ENCODE peak calls at places on chromosomes 13 and 19, in nine cellular contexts. I is SK-N-SH, G is A549, D is K562, T is HCT116, M is endothelial cell of umbilical vein, B is HepG2, V is GM12878, Q is H1. N is an unnamed sample.

GRCh38 chr19:13044160-13044853 is 49.0 kb downstream of the NFIX start:
- DNase-seq in D (no peak), B (no peak), V (no peak), T (no peak), I (no peak), Q (no peak), M (no peak), G (no peak), N (no peak)

GRCh38 chr19:6423499-6424189 is 967 bp downstream of the KHSRP start:
- DNase-seq in G (peak; percentile 36), T (no peak), Q (no peak), M (peak; percentile 57), V (no peak), D (peak; percentile 46), I (peak; percentile 65), B (peak; percentile 49), N (peak; percentile 57)

GRCh38 chr13:34462843-34463242 is 479.2 kb upstream of the NBEA start:
- DNase-seq in D (no peak), B (no peak), G (peak; percentile 41), M (peak; percentile 76), Q (no peak), I (no peak), T (peak; percentile 51), V (no peak), N (no peak)

GRCh38 chr19:51354103-51354741 is 12.0 kb downstream of the ETFB start:
- DNase-seq in T (no peak), V (no peak), M (no peak), G (no peak), I (no peak), B (peak; percentile 90), Q (no peak), D (peak; percentile 46), N (no peak)

GRCh38 chr13:110305949-110306339 is 1.0 kb downstream of the COL4A1 start:
- DNase-seq in I (no peak), Q (no peak), T (no peak), V (no peak), D (no peak), G (no peak), B (no peak), M (peak; percentile 60), N (no peak)

GRCh38 chr13:113090415-113090770 is 15.2 kb upstream of the F7 start:
- DNase-seq in G (no peak), D (peak; percentile 26), B (no peak), V (no peak), I (no peak), Q (peak; percentile 36), T (no peak), M (no peak), N (no peak)

GRCh38 chr13:97127842-97128241 is 94.3 kb upstream of the MBNL2 start:
- DNase-seq in G (no peak), M (no peak), I (no peak), V (no peak), D (no peak), Q (no peak), T (no peak), B (peak; percentile 40), N (no peak)

GRCh38 chr13:19961924-19962323 is 3.4 kb downstream of the ZMYM2 start:
- DNase-seq in D (no peak), T (no peak), I (no peak), M (no peak), Q (no peak), G (no peak), V (no peak), B (no peak), N (no peak)

GRCh38 chr19:41111750-41112295 is 2.4 kb upstream of the CYP2F1 start:
- DNase-seq in I (no peak), D (no peak), Q (no peak), M (no peak), B (no peak), V (no peak), T (no peak), G (no peak), N (no peak)

GRCh38 chr13:27770809-27771208 is 21.5 kb upstream of the GSX1 start:
- DNase-seq in G (peak; percentile 15), B (peak; percentile 42), M (peak; percentile 17), T (peak; percentile 31), V (no peak), I (peak; percentile 20), D (no peak), Q (no peak), N (peak; percentile 61)

GRCh38 chr19:5974721-5975387 is 3.1 kb downstream of the RANBP3 start:
- DNase-seq in Q (no peak), B (peak; percentile 93), I (no peak), M (no peak), G (no peak), D (no peak), V (peak; percentile 16), T (no peak), N (no peak)

GRCh38 chr19:2422951-2423880 is 4.2 kb downstream of the TIMM13 start:
- DNase-seq in I (no peak), V (no peak), D (no peak), B (no peak), G (no peak), Q (no peak), T (no peak), M (no peak), N (no peak)

GRCh38 chr13:20769091-20769490 is 4.7 kb downstream of the EEF1AKMT1 start:
- DNase-seq in Q (no peak), M (peak; percentile 94), G (no peak), I (no peak), D (no peak), V (no peak), T (no peak), B (no peak), N (no peak)

GRCh38 chr19:1489463-1489971 is 633 bp downstream of the PCSK4 start:
- DNase-seq in D (no peak), V (no peak), Q (no peak), T (no peak), I (peak; percentile 25), B (no peak), M (no peak), G (no peak), N (no peak)

GRCh38 chr13:45219938-45220375 is 19.1 kb upstream of the KCTD4 start:
- DNase-seq in G (peak; percentile 13), T (peak; percentile 94), V (no peak), M (peak; percentile 86), Q (no peak), B (no peak), I (no peak), D (no peak), N (peak; percentile 55)

GRCh38 chr19:3931041-3931440 is 1.8 kb upstream of the NMRK2 start:
- DNase-seq in V (no peak), T (no peak), D (no peak), I (peak; percentile 18), B (no peak), M (no peak), G (no peak), Q (no peak), N (no peak)

GRCh38 chr19:5452594-5453565 is 2.3 kb upstream of the ZNRF4 start:
- DNase-seq in Q (no peak), G (peak; percentile 46), B (peak; percentile 44), M (no peak), D (peak; percentile 87), I (peak; percentile 61), V (no peak), T (peak; percentile 78), N (peak; percentile 27)

DNA sequence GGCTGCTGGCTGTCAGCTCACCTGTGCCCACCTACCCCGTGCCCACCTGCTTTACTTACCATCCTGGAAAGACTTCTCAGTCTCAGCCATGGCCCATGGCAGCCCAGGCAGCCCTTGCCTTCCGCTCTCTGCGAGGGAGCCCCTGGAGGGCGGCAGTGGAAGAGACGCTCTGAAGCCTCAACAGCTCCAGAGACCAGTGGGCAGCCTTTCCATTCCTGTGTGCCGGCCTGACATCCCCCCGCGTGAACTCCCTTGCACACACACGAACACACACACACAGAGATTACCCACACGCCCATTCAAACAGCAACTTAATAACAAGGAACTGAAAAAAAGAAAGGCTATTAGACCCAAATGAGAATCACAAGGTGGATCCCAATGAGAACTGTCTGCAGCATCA is 14.2 kb upstream of the RASA3 start:
- DNase-seq in V (no peak), M (no peak), Q (no peak), T (no peak), I (peak; percentile 67), G (peak; percentile 21), D (no peak), B (no peak), N (no peak)
- TF ChIP-seq CTCF in V (peak; percentile 30), M (no peak), Q (peak; percentile 52), T (no peak), I (peak; percentile 22), G (no peak), D (peak; percentile 26), B (peak; percentile 33), N (no peak)

DNA sequence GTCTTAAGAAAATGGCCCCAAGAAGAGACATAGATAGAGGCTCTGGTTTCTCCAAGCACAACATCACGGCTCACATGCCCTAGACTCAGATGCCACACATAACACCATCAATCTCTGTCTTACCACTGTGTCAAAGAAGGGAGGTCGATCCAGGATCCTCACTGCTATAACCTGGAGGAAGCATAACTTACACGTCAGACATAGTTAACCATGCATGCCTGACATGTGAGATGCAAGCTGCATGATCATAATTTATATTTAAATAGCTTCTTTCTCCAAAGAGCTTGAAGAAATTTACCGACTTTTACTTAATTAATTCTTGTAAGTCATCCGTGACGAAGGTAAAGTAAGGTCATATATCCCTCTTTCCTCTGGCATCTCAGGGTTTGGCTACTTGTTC is 205.8 kb downstream of the LHFPL6 start:
- DNase-seq in D (no peak), T (no peak), I (no peak), Q (no peak), M (no peak), B (no peak), V (no peak), G (no peak), N (no peak)
- TF ChIP-seq MAX in D (no peak), T (no peak), I (no peak), Q (no peak), M (no peak), B (no peak), V (no peak), G (no peak), N (no peak)

DNA sequence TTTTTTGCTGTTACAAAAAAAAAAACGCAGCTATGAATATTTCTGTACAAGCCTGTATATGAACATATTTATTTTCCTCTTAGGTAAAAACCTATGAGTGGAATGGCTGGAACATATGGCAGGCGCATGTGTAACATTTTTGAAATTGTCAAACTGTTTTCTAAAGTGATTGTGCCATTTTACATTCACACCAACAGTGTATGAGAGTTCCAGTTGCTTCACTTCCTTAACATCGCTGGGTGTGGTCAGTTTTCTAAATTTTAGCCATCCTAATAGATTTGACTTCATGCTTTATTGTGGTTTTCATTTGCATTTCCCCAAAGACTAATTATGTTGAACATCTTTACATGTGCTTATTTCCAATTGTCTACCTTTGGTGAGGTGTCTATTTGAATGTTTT is 306.8 kb downstream of the KCNRG start:
- DNase-seq in V (no peak), M (no peak), D (no peak), T (no peak), B (no peak), G (no peak), I (no peak), Q (no peak), N (peak; percentile 69)
- H3K4me3 ChIP-seq in V (no peak overlapping the region), M (no peak overlapping the region), D (no peak overlapping the region), T (no peak overlapping the region), B (no peak overlapping the region), G (no peak overlapping the region), I (no peak overlapping the region), Q (no peak overlapping the region), N (no peak overlapping the region)

DNA sequence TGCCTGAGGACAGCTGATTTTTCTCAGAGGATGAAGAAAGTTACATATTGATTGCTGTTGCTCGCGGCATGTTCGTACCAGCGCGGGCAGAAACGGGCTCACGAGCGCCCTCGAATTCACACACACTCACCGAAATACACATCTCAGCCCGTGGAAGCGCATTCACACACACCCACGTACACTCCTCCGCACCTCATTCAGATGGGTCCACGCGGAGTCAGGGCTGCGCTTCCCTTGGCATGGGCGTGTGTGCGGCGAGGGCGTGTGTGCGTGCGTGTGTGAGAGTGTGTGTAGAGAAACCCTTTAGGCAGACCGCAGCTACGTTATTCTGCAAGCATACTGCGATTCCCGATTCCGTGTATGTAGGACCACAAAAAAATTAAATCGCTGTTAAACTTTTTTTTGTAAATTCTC is 2.1 kb upstream of the PCDH17 start:
- DNase-seq in I (peak; percentile 32), D (no peak), T (no peak), Q (no peak), V (no peak), G (no peak), B (no peak), M (no peak), N (no peak)
- TF ChIP-seq CTCF in I (no peak), D (no peak), T (no peak), Q (no peak), V (no peak), G (no peak), B (no peak), M (no peak), N (no peak)

N was measured in NB4.